ENCODE peak calls at places on chromosome 15, in nine cellular contexts. M is GM12865, K is HFF-Myc, C is A549, L is amygdala, X is tibial artery, H is endothelial cell, Q is AG10803, O is left ventricle myocardium inferior. R is an unnamed sample.

GRCh38 chr15:65638681-65639089 is 16.9 kb downstream of the SLC24A1 start:
- DNase-seq in O (no peak), M (peak; percentile 78), X (no peak), K (peak; percentile 75), Q (peak; percentile 81), C (peak; percentile 84), L (peak; percentile 8), H (peak; percentile 35), R (peak; percentile 34)

GRCh38 chr15:29925227-29926082 is 103.2 kb upstream of the TJP1 start:
- DNase-seq in O (peak; percentile 78), X (peak; percentile 87), L (peak; percentile 48), M (peak; percentile 50), Q (peak; percentile 55), C (peak; percentile 92), K (no peak), H (peak; percentile 94), R (peak; percentile 39)

GRCh38 chr15:29090617-29091466 is 178.8 kb downstream of the NSMCE3 start:
- DNase-seq in Q (no peak), M (peak; percentile 46), L (peak; percentile 41), C (peak; percentile 41), O (no peak), H (peak; percentile 44), K (no peak), X (no peak), R (no peak)

GRCh38 chr15:63371297-63371918 is 10.2 kb downstream of the CA12 start:
- DNase-seq in C (peak; percentile 70), L (no peak), M (no peak), X (no peak), Q (peak; percentile 91), H (no peak), O (no peak), K (no peak), R (peak; percentile 53)

GRCh38 chr15:71572452-71573053 is 237.8 kb upstream of the NR2E3 start:
- DNase-seq in H (peak; percentile 11), L (no peak), M (no peak), X (no peak), C (peak; percentile 83), K (no peak), Q (no peak), O (no peak), R (no peak)

GRCh38 chr15:69164807-69165636 is 4.6 kb downstream of the GLCE start:
- DNase-seq in K (no peak), C (no peak), X (no peak), Q (no peak), O (no peak), M (no peak), H (no peak), L (no peak), R (no peak)

GRCh38 chr15:74858366-74858735 is 14.8 kb downstream of the SCAMP2 start:
- DNase-seq in M (no peak), X (no peak), O (no peak), H (no peak), Q (no peak), C (no peak), L (no peak), K (no peak), R (no peak)

GRCh38 chr15:34490421-34491193 is 53.0 kb upstream of the GOLGA8A start:
- DNase-seq in C (no peak), O (no peak), K (no peak), H (no peak), X (no peak), M (no peak), Q (no peak), L (no peak), R (no peak)

GRCh38 chr15:27064080-27064479 is 93.1 kb downstream of the GABRG3 start:
- DNase-seq in H (no peak), K (no peak), C (no peak), M (no peak), X (no peak), L (no peak), Q (no peak), O (no peak), R (no peak)

GRCh38 chr15:24760066-24760465 is 84.5 kb downstream of the NPAP1 start:
- DNase-seq in X (no peak), Q (no peak), L (no peak), O (no peak), C (no peak), M (no peak), H (no peak), K (no peak), R (no peak)

GRCh38 chr15:57861805-57862586 is 155.5 kb downstream of the POLR2M start:
- DNase-seq in X (no peak), Q (peak; percentile 80), M (no peak), O (no peak), C (no peak), K (peak; percentile 78), H (no peak), L (no peak), R (no peak)

GRCh38 chr15:39365161-39365560 is 215.7 kb upstream of the THBS1 start:
- DNase-seq in H (no peak), X (no peak), C (no peak), K (no peak), M (no peak), L (no peak), Q (peak; percentile 91), O (no peak), R (no peak)

GRCh38 chr15:70411464-70411863 is 313.7 kb upstream of the TLE3 start:
- DNase-seq in C (no peak), O (no peak), M (no peak), H (no peak), L (no peak), K (no peak), X (no peak), Q (no peak), R (no peak)

GRCh38 chr15:60165111-60165510 is 161.0 kb downstream of the FOXB1 start:
- DNase-seq in C (no peak), M (no peak), K (no peak), L (no peak), H (no peak), Q (no peak), O (no peak), X (no peak), R (no peak)

GRCh38 chr15:73712107-73712506 is 27.9 kb downstream of the CD276 start:
- DNase-seq in Q (no peak), H (no peak), C (no peak), O (no peak), M (no peak), K (no peak), X (no peak), L (peak; percentile 4), R (no peak)

GRCh38 chr15:69395991-69396390 is 18.2 kb upstream of the KIF23 start:
- DNase-seq in M (no peak), H (no peak), K (no peak), Q (no peak), C (no peak), X (no peak), O (no peak), L (no peak), R (no peak)

GRCh38 chr15:48090115-48090514 is 30.7 kb upstream of the SLC24A5 start:
- DNase-seq in L (no peak), X (no peak), M (no peak), H (no peak), O (no peak), C (no peak), K (no peak), Q (no peak), R (no peak)

GRCh38 chr15:36335211-36335610 is 244.2 kb upstream of the CDIN1 start:
- DNase-seq in X (no peak), K (no peak), C (no peak), Q (no peak), L (no peak), H (no peak), O (no peak), M (no peak), R (no peak)

GRCh38 chr15:88986949-88987589 is 73.9 kb upstream of the MFGE8 start:
- DNase-seq in O (no peak), X (no peak), K (no peak), M (no peak), Q (no peak), H (no peak), L (no peak), C (peak; percentile 42), R (no peak)

GRCh38 chr15:41695750-41696436 is 35.7 kb downstream of the MGA start:
- DNase-seq in Q (no peak), O (no peak), L (no peak), C (peak; percentile 42), H (peak; percentile 5), K (no peak), X (no peak), M (peak; percentile 79), R (no peak)

GRCh38 chr15:64883997-64884511 is 27.6 kb upstream of the ANKDD1A start:
- DNase-seq in L (no peak), M (peak; percentile 88), O (peak; percentile 70), H (no peak), C (peak; percentile 84), K (no peak), Q (peak; percentile 87), X (peak; percentile 87), R (peak; percentile 58)

GRCh38 chr15:51322622-51323296 is 15.6 kb downstream of the CYP19A1 start:
- DNase-seq in Q (peak; percentile 16), C (no peak), X (peak; percentile 79), M (no peak), H (no peak), K (no peak), O (peak; percentile 58), L (no peak), R (peak; percentile 33)

GRCh38 chr15:74955796-74956647 is 550 bp downstream of the RPP25 start:
- DNase-seq in L (peak; percentile 49), O (peak; percentile 83), H (peak; percentile 73), C (peak; percentile 85), X (peak; percentile 89), Q (peak; percentile 62), K (no peak), M (peak; percentile 86), R (peak; percentile 55)

GRCh38 chr15:57705746-57706404 is 639 bp upstream of the POLR2M start:
- DNase-seq in K (no peak), L (no peak), M (no peak), X (no peak), Q (no peak), C (peak; percentile 8), O (no peak), H (no peak), R (no peak)

GRCh38 chr15:71237456-71238188 is 122.4 kb downstream of the THSD4 start:
- DNase-seq in K (peak; percentile 84), H (no peak), O (peak; percentile 83), M (no peak), X (no peak), Q (peak; percentile 92), C (peak; percentile 97), L (peak; percentile 12), R (no peak)

GRCh38 chr15:63246691-63247464 is 30.5 kb upstream of the APH1B start:
- DNase-seq in Q (peak; percentile 97), K (no peak), L (no peak), X (no peak), H (no peak), O (no peak), M (no peak), C (peak; percentile 70), R (peak; percentile 68)

GRCh38 chr15:85120351-85121113 is 138.9 kb downstream of the PDE8A start:
- DNase-seq in C (no peak), Q (no peak), X (no peak), O (no peak), K (no peak), H (no peak), M (no peak), L (peak; percentile 58), R (no peak)

GRCh38 chr15:28190391-28191174 is 91.5 kb upstream of the OCA2 start:
- DNase-seq in K (no peak), M (no peak), Q (no peak), H (no peak), O (no peak), C (no peak), X (no peak), L (no peak), R (no peak)

GRCh38 chr15:90962021-90962420 is 7.3 kb downstream of the RCCD1 start:
- DNase-seq in H (no peak), K (no peak), C (no peak), M (no peak), L (no peak), Q (no peak), O (no peak), X (no peak), R (no peak)

GRCh38 chr15:57849332-57849731 is 142.8 kb downstream of the POLR2M start:
- DNase-seq in H (no peak), Q (no peak), M (no peak), O (no peak), C (no peak), K (no peak), X (no peak), L (no peak), R (no peak)

GRCh38 chr15:30791239-30791638 is 112.5 kb upstream of the FAN1 start:
- DNase-seq in L (no peak), M (peak; percentile 6), H (no peak), O (no peak), Q (no peak), K (no peak), X (no peak), C (peak; percentile 41), R (no peak)

R was measured in tibial nerve.